ENCODE peak calls at places on chromosomes 1 and 21, in eight cellular contexts. One of them, this sample, is unnamed. For H3K27me3 and H3K36me3, the result is how much of the 10 kb centered on the place peaks cover.

GRCh38 chr1:15282810-15283474 is 35.9 kb downstream of the FHAD1 start:
- DNase-seq in body of pancreas: peak
- DNase-seq in mesendoderm: peak
- DNase-seq in uterus: no peak
- DNase-seq in kidney epithelial cell: no peak
- DNase-seq in osteoblast: no peak
- DNase-seq in neuronal stem cell: no peak
- DNase-seq in esophagus squamous epithelium: no peak
- DNase-seq in this sample: no peak

GRCh38 chr21:15005391-15005790 is 59.4 kb downstream of the NRIP1 start:
- DNase-seq in mesendoderm: peak
- DNase-seq in esophagus squamous epithelium: no peak
- DNase-seq in kidney epithelial cell: no peak
- DNase-seq in body of pancreas: no peak
- DNase-seq in uterus: no peak
- DNase-seq in neuronal stem cell: no peak
- DNase-seq in osteoblast: no peak
- DNase-seq in this sample: peak

GRCh38 chr1:246160398-246160797 is 346.7 kb downstream of the SMYD3 start:
- DNase-seq in neuronal stem cell: no peak
- DNase-seq in mesendoderm: no peak
- DNase-seq in kidney epithelial cell: no peak
- DNase-seq in uterus: no peak
- DNase-seq in body of pancreas: no peak
- DNase-seq in esophagus squamous epithelium: no peak
- DNase-seq in osteoblast: no peak
- DNase-seq in this sample: no peak

GRCh38 chr1:172763088-172763487 is 104.2 kb downstream of the FASLG start:
- DNase-seq in osteoblast: no peak
- DNase-seq in esophagus squamous epithelium: no peak
- DNase-seq in mesendoderm: no peak
- DNase-seq in kidney epithelial cell: no peak
- DNase-seq in body of pancreas: no peak
- DNase-seq in uterus: no peak
- DNase-seq in neuronal stem cell: no peak
- DNase-seq in this sample: no peak

GRCh38 chr1:53327183-53327941 is 508 bp downstream of the LRP8 start:
- DNase-seq in neuronal stem cell: peak
- DNase-seq in body of pancreas: peak
- DNase-seq in esophagus squamous epithelium: no peak
- DNase-seq in kidney epithelial cell: no peak
- DNase-seq in mesendoderm: peak
- DNase-seq in uterus: peak
- DNase-seq in osteoblast: peak
- DNase-seq in this sample: peak

GRCh38 chr1:12138196-12139183 is 28.3 kb upstream of the TNFRSF1B start:
- DNase-seq in neuronal stem cell: no peak
- DNase-seq in uterus: no peak
- DNase-seq in osteoblast: peak
- DNase-seq in body of pancreas: no peak
- DNase-seq in kidney epithelial cell: no peak
- DNase-seq in esophagus squamous epithelium: no peak
- DNase-seq in mesendoderm: no peak
- DNase-seq in this sample: peak

GRCh38 chr1:156444407-156445001 is 56.1 kb downstream of the MEF2D start:
- DNase-seq in uterus: no peak
- DNase-seq in kidney epithelial cell: no peak
- DNase-seq in body of pancreas: peak
- DNase-seq in esophagus squamous epithelium: no peak
- DNase-seq in neuronal stem cell: no peak
- DNase-seq in mesendoderm: peak
- DNase-seq in osteoblast: no peak
- DNase-seq in this sample: peak

GRCh38 chr1:185595835-185596667 is 138.1 kb upstream of the HMCN1 start:
- DNase-seq in uterus: no peak
- DNase-seq in osteoblast: peak
- DNase-seq in esophagus squamous epithelium: no peak
- DNase-seq in neuronal stem cell: peak
- DNase-seq in mesendoderm: peak
- DNase-seq in kidney epithelial cell: no peak
- DNase-seq in body of pancreas: peak
- DNase-seq in this sample: peak

GRCh38 chr21:37636152-37636860 is 269.7 kb downstream of the DYRK1A start:
- DNase-seq in osteoblast: peak
- DNase-seq in mesendoderm: no peak
- DNase-seq in esophagus squamous epithelium: no peak
- DNase-seq in body of pancreas: no peak
- DNase-seq in kidney epithelial cell: peak
- DNase-seq in neuronal stem cell: no peak
- DNase-seq in uterus: no peak
- DNase-seq in this sample: no peak

GRCh38 chr1:245155186-245156040 is 628 bp downstream of the KIF26B start:
- DNase-seq in body of pancreas: no peak
- DNase-seq in neuronal stem cell: peak
- DNase-seq in uterus: no peak
- DNase-seq in esophagus squamous epithelium: no peak
- DNase-seq in kidney epithelial cell: no peak
- DNase-seq in mesendoderm: peak
- DNase-seq in osteoblast: peak
- DNase-seq in this sample: peak

GRCh38 chr1:147892216-147892615 is 10.4 kb upstream of the GJA8 start:
- DNase-seq in body of pancreas: no peak
- DNase-seq in esophagus squamous epithelium: no peak
- DNase-seq in kidney epithelial cell: no peak
- DNase-seq in uterus: no peak
- DNase-seq in neuronal stem cell: no peak
- DNase-seq in mesendoderm: peak
- DNase-seq in osteoblast: no peak
- DNase-seq in this sample: peak

GRCh38 chr1:172143384-172144025 is 277.0 kb upstream of the C1orf105 start:
- DNase-seq in osteoblast: no peak
- DNase-seq in mesendoderm: no peak
- DNase-seq in body of pancreas: no peak
- DNase-seq in uterus: no peak
- DNase-seq in esophagus squamous epithelium: no peak
- DNase-seq in kidney epithelial cell: no peak
- DNase-seq in neuronal stem cell: no peak
- DNase-seq in this sample: no peak

GRCh38 chr1:240854367-240854766 is 242.4 kb upstream of the GREM2 start:
- DNase-seq in uterus: no peak
- DNase-seq in neuronal stem cell: no peak
- DNase-seq in kidney epithelial cell: no peak
- DNase-seq in osteoblast: peak
- DNase-seq in body of pancreas: no peak
- DNase-seq in esophagus squamous epithelium: no peak
- DNase-seq in mesendoderm: no peak
- DNase-seq in this sample: no peak

GRCh38 chr1:9211291-9211811 is 23.2 kb upstream of the H6PD start:
- DNase-seq in neuronal stem cell: no peak
- DNase-seq in osteoblast: peak
- DNase-seq in mesendoderm: no peak
- DNase-seq in uterus: no peak
- DNase-seq in esophagus squamous epithelium: no peak
- DNase-seq in body of pancreas: no peak
- DNase-seq in kidney epithelial cell: no peak
- DNase-seq in this sample: peak

GRCh38 chr1:19620786-19621185 is 23.3 kb upstream of the NBL1 start:
- DNase-seq in kidney epithelial cell: no peak
- DNase-seq in body of pancreas: no peak
- DNase-seq in esophagus squamous epithelium: no peak
- DNase-seq in osteoblast: peak
- DNase-seq in mesendoderm: no peak
- DNase-seq in uterus: no peak
- DNase-seq in neuronal stem cell: no peak
- DNase-seq in this sample: no peak

GRCh38 chr1:72892461-72892860 is 610.1 kb upstream of the NEGR1 start:
- DNase-seq in uterus: no peak
- DNase-seq in neuronal stem cell: no peak
- DNase-seq in esophagus squamous epithelium: no peak
- DNase-seq in body of pancreas: no peak
- DNase-seq in osteoblast: peak
- DNase-seq in kidney epithelial cell: no peak
- DNase-seq in mesendoderm: no peak
- DNase-seq in this sample: no peak

GRCh38 chr21:24260751-24261150 is 1346.5 kb downstream of the MRPL39 start:
- DNase-seq in osteoblast: no peak
- DNase-seq in mesendoderm: no peak
- DNase-seq in body of pancreas: no peak
- DNase-seq in uterus: no peak
- DNase-seq in neuronal stem cell: no peak
- DNase-seq in kidney epithelial cell: no peak
- DNase-seq in esophagus squamous epithelium: no peak
- DNase-seq in this sample: no peak

GRCh38 chr1:19439464-19440171 is 45.7 kb downstream of the CAPZB start:
- DNase-seq in kidney epithelial cell: no peak
- DNase-seq in mesendoderm: peak
- DNase-seq in neuronal stem cell: no peak
- DNase-seq in osteoblast: no peak
- DNase-seq in esophagus squamous epithelium: no peak
- DNase-seq in body of pancreas: no peak
- DNase-seq in uterus: no peak
- DNase-seq in this sample: peak

GRCh38 chr1:7521803-7522202 is 249.3 kb upstream of the VAMP3 start:
- DNase-seq in esophagus squamous epithelium: no peak
- DNase-seq in mesendoderm: no peak
- DNase-seq in body of pancreas: no peak
- DNase-seq in neuronal stem cell: no peak
- DNase-seq in osteoblast: peak
- DNase-seq in uterus: no peak
- DNase-seq in kidney epithelial cell: no peak
- DNase-seq in this sample: no peak

GRCh38 chr1:70503358-70503757 is 92.3 kb downstream of the CTH start:
- DNase-seq in esophagus squamous epithelium: no peak
- DNase-seq in osteoblast: no peak
- DNase-seq in body of pancreas: no peak
- DNase-seq in neuronal stem cell: no peak
- DNase-seq in mesendoderm: no peak
- DNase-seq in uterus: no peak
- DNase-seq in kidney epithelial cell: no peak
- DNase-seq in this sample: no peak

GRCh38 chr21:41655259-41655658 is 111.6 kb downstream of the RIPK4 start:
- DNase-seq in kidney epithelial cell: no peak
- DNase-seq in uterus: no peak
- DNase-seq in osteoblast: no peak
- DNase-seq in esophagus squamous epithelium: no peak
- DNase-seq in neuronal stem cell: no peak
- DNase-seq in body of pancreas: no peak
- DNase-seq in mesendoderm: no peak
- DNase-seq in this sample: no peak

GRCh38 chr1:2569060-2569459 is 12.9 kb downstream of the TNFRSF14 start:
- DNase-seq in body of pancreas: no peak
- DNase-seq in esophagus squamous epithelium: no peak
- DNase-seq in mesendoderm: no peak
- DNase-seq in neuronal stem cell: no peak
- DNase-seq in uterus: no peak
- DNase-seq in osteoblast: peak
- DNase-seq in kidney epithelial cell: no peak
- DNase-seq in this sample: peak
- H3K27me3 ChIP-seq in body of pancreas: under half
- H3K27me3 ChIP-seq in esophagus squamous epithelium: under half
- H3K27me3 ChIP-seq in mesendoderm: under half
- H3K27me3 ChIP-seq in neuronal stem cell: under half
- H3K27me3 ChIP-seq in uterus: under half
- H3K27me3 ChIP-seq in osteoblast: under half
- H3K27me3 ChIP-seq in kidney epithelial cell: under half
- H3K27me3 ChIP-seq in this sample: under half

GRCh38 chr1:181062800-181063428 is 25.6 kb upstream of the IER5 start:
- DNase-seq in mesendoderm: no peak
- DNase-seq in esophagus squamous epithelium: no peak
- DNase-seq in osteoblast: no peak
- DNase-seq in kidney epithelial cell: no peak
- DNase-seq in neuronal stem cell: no peak
- DNase-seq in uterus: no peak
- DNase-seq in body of pancreas: no peak
- DNase-seq in this sample: no peak
- H3K4me3 ChIP-seq in mesendoderm: no peak
- H3K4me3 ChIP-seq in esophagus squamous epithelium: no peak
- H3K4me3 ChIP-seq in osteoblast: peak
- H3K4me3 ChIP-seq in kidney epithelial cell: no peak
- H3K4me3 ChIP-seq in neuronal stem cell: no peak
- H3K4me3 ChIP-seq in uterus: no peak
- H3K4me3 ChIP-seq in body of pancreas: no peak
- H3K4me3 ChIP-seq in this sample: no peak

GRCh38 chr1:235989105-235989504 is 75.8 kb downstream of the NID1 start:
- DNase-seq in kidney epithelial cell: no peak
- DNase-seq in esophagus squamous epithelium: no peak
- DNase-seq in mesendoderm: no peak
- DNase-seq in uterus: no peak
- DNase-seq in neuronal stem cell: no peak
- DNase-seq in body of pancreas: no peak
- DNase-seq in osteoblast: no peak
- DNase-seq in this sample: no peak
- H3K36me3 ChIP-seq in kidney epithelial cell: under half
- H3K36me3 ChIP-seq in esophagus squamous epithelium: under half
- H3K36me3 ChIP-seq in mesendoderm: under half
- H3K36me3 ChIP-seq in uterus: under half
- H3K36me3 ChIP-seq in neuronal stem cell: under half
- H3K36me3 ChIP-seq in body of pancreas: under half
- H3K36me3 ChIP-seq in osteoblast: under half
- H3K36me3 ChIP-seq in this sample: under half

DNA sequence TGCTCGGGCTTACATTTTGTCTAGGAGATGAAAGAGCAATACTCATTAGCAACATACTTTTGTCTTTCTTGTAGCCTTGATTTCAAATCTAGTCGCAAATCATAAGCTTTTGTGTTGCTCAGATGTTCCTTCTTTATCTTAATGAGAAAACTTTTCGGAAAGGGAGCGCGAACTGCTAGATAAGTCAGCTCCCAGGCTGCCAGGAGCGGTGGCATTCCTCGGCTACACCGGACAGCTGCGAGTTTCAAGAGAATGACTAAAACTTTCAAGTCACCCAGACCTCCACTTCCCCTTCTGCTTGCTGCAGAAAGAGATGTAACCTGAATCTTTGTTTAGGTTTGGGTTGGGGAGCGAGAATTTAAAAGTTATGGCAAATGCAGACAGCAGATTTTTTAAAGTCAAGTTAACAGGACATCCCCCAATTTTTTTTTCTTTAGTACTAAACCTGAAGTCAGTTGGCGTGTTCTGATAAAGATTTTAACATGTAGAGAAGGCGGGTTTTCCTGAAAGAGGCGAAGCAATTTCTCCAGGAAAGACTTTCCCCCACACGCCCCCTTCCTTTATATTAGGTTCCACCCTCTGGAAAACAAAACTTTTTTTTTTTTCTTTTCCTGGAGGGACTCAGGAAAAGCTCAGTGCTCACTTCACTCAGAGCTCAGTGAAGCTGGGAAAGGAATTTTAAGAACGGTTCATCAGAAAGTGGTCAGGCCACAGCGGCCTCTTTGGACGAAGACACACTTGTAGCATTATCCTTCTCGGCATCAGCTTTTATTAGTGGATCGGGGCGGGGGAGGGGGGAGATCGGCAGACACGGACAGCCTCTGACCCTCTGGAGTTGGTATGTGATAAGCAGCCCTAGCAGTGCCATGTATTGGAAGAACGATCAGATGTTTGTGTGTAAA is at the start of gene LHX8:
- DNase-seq in kidney epithelial cell: no peak
- DNase-seq in mesendoderm: peak
- DNase-seq in osteoblast: peak
- DNase-seq in body of pancreas: no peak
- DNase-seq in uterus: no peak
- DNase-seq in esophagus squamous epithelium: no peak
- DNase-seq in neuronal stem cell: peak
- DNase-seq in this sample: peak
- H3K27me3 ChIP-seq in kidney epithelial cell: half or more
- H3K27me3 ChIP-seq in mesendoderm: half or more
- H3K27me3 ChIP-seq in osteoblast: half or more
- H3K27me3 ChIP-seq in body of pancreas: half or more
- H3K27me3 ChIP-seq in uterus: under half
- H3K27me3 ChIP-seq in esophagus squamous epithelium: under half
- H3K27me3 ChIP-seq in neuronal stem cell: half or more
- H3K27me3 ChIP-seq in this sample: half or more

This sample was measured in H7.